ENCODE peak calls at places on chromosomes 7 and 10, in five cellular contexts. K is upper lobe of left lung, N is psoas muscle, L is OCI-LY7, T is body of pancreas. X is an unnamed sample.
A peak's percentile ranks its signal among the peaks of the same experiment; 100 is the strongest.

GRCh38 chr7:18667466-18667865 is 171.9 kb downstream of the HDAC9 start:
- DNase-seq in L (no peak), K (no peak), N (no peak), T (no peak), X (no peak)

GRCh38 chr7:101169838-101170531 is 4.6 kb upstream of the VGF start:
- DNase-seq in T (peak; percentile 75), K (peak; percentile 91), N (peak; percentile 80), L (peak; percentile 69), X (peak; percentile 84)

GRCh38 chr7:27605283-27605682 is 57.4 kb downstream of the HIBADH start:
- DNase-seq in L (no peak), K (no peak), N (no peak), T (no peak), X (no peak)

GRCh38 chr10:132675031-132675740 is 110.8 kb downstream of the NKX6-2 start:
- DNase-seq in N (peak; percentile 15), L (no peak), T (peak; percentile 12), K (no peak), X (no peak)

GRCh38 chr7:151632750-151633515 is 113.2 kb upstream of the RHEB start:
- DNase-seq in T (peak; percentile 46), K (peak; percentile 88), L (peak; percentile 52), N (peak; percentile 72), X (peak; percentile 81)

GRCh38 chr10:71433983-71434744 is 37.4 kb downstream of the CDH23 start:
- DNase-seq in N (no peak), K (no peak), T (no peak), L (no peak), X (no peak)

GRCh38 chr7:28225581-28225980 is 45.0 kb upstream of the JAZF1 start:
- DNase-seq in N (no peak), T (no peak), K (no peak), L (no peak), X (no peak)

GRCh38 chr10:484441-484924 is 205.0 kb downstream of the DIP2C start:
- DNase-seq in K (no peak), L (peak; percentile 19), N (peak; percentile 70), T (no peak), X (no peak)

GRCh38 chr10:97532935-97533671 is 34.4 kb downstream of the UBTD1 start:
- DNase-seq in N (peak; percentile 76), T (no peak), K (no peak), L (no peak), X (no peak)

GRCh38 chr10:75197906-75198305 is 12.7 kb upstream of the VDAC2 start:
- DNase-seq in T (no peak), K (no peak), L (no peak), N (no peak), X (no peak)

GRCh38 chr10:102540023-102540422 is 36.3 kb downstream of the SUFU start:
- DNase-seq in K (no peak), N (no peak), L (peak; percentile 26), T (no peak), X (no peak)

GRCh38 chr10:6186894-6187256 is 15.9 kb upstream of the PFKFB3 start:
- DNase-seq in K (no peak), T (no peak), L (no peak), N (peak; percentile 32), X (no peak)

GRCh38 chr10:20598590-20598989 is 298.5 kb downstream of the NEBL start:
- DNase-seq in T (no peak), K (no peak), N (peak; percentile 80), L (no peak), X (peak; percentile 12)

GRCh38 chr7:27260211-27260610 is 17.6 kb downstream of the EVX1 start:
- DNase-seq in T (no peak), K (no peak), N (no peak), L (no peak), X (no peak)

GRCh38 chr7:93279541-93279940 is 47.4 kb downstream of the VPS50 start:
- DNase-seq in N (no peak), T (no peak), K (no peak), L (no peak), X (no peak)

GRCh38 chr7:155418941-155419755 is 38.8 kb upstream of the EN2 start:
- DNase-seq in L (no peak), T (no peak), K (no peak), N (no peak), X (no peak)

GRCh38 chr10:121079226-121079625 is 228.1 kb downstream of the WDR11 start:
- DNase-seq in N (no peak), L (no peak), T (no peak), K (no peak), X (no peak)

GRCh38 chr7:76396039-76396732 is 13.3 kb downstream of the SSC4D start:
- DNase-seq in L (no peak), K (no peak), N (no peak), T (no peak), X (no peak)

GRCh38 chr10:49107890-49108274 is 7.4 kb downstream of the VSTM4 start:
- DNase-seq in T (no peak), N (no peak), K (no peak), L (no peak), X (no peak)

GRCh38 chr7:155277385-155277994 is 20.2 kb upstream of the INSIG1 start:
- DNase-seq in T (no peak), N (no peak), L (no peak), K (no peak), X (no peak)

GRCh38 chr7:26584964-26585650 is 279.3 kb downstream of the SKAP2 start:
- DNase-seq in T (no peak), L (no peak), K (no peak), N (no peak), X (no peak)

GRCh38 chr7:46089281-46089680 is 168.2 kb upstream of the IGFBP3 start:
- DNase-seq in N (no peak), L (no peak), T (no peak), K (no peak), X (no peak)

GRCh38 chr7:74176555-74176954 is 2.4 kb downstream of the EIF4H start:
- DNase-seq in K (no peak), T (no peak), L (no peak), N (no peak), X (no peak)

GRCh38 chr10:113445736-113446135 is 107.1 kb upstream of the HABP2 start:
- DNase-seq in K (no peak), L (no peak), N (no peak), T (no peak), X (no peak)

GRCh38 chr7:44307301-44307900 is 18.0 kb downstream of the CAMK2B start:
- DNase-seq in N (peak; percentile 67), K (no peak), T (no peak), L (peak; percentile 11), X (no peak)

DNA sequence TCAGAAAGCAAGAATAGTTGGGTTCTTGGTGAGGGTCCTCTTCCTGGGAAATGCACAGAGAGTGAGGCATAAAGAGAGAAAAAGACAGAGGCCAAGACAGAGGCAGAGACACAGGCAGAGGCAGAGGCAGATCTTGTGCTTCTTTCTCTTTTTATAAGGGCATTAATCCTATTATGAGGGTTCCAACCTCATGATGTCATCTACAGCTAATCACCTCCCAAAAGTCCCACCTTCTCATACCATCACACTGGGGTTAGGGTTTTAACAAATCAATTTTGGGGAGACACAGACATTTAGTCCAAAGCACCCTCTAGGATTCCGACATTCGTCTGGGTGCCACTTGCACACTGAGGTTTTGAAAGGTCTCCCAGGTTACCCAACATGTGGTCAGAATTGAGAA is 17.8 kb downstream of the KCNK18 start:
- DNase-seq in K (no peak), N (no peak), T (no peak), L (no peak), X (no peak)
- H3K4me1 ChIP-seq in K (peaks cover 8% of the 10 kb centered on the region), N (peaks cover 5% of the 10 kb centered on the region), T (peaks cover 16% of the 10 kb centered on the region), L (no peaks in the 10 kb centered on the region), X (peaks cover 6% of the 10 kb centered on the region)

GRCh38 chr7:1255083-1255816 is 22.6 kb downstream of the UNCX start:
- DNase-seq in K (peak; percentile 81), N (peak; percentile 39), T (no peak), L (no peak), X (peak; percentile 33)

GRCh38 chr7:1257221-1257620 is 24.5 kb downstream of the UNCX start:
- DNase-seq in K (peak; percentile 58), L (no peak), T (no peak), N (no peak), X (no peak)

GRCh38 chr7:1257863-1258262 is 25.2 kb downstream of the UNCX start:
- DNase-seq in N (no peak), K (peak; percentile 59), T (no peak), L (no peak), X (no peak)

GRCh38 chr7:1255817-1256340 is 23.2 kb downstream of the UNCX start:
- DNase-seq in L (no peak), N (peak; percentile 36), K (peak; percentile 69), T (no peak), X (no peak)

GRCh38 chr7:1256621-1257020 is 23.9 kb downstream of the UNCX start:
- DNase-seq in K (no peak), N (no peak), L (no peak), T (no peak), X (no peak)
- H3K4me1 ChIP-seq in K (no peaks in the 10 kb centered on the region), N (no peaks in the 10 kb centered on the region), L (no peaks in the 10 kb centered on the region), T (no peaks in the 10 kb centered on the region), X (no peaks in the 10 kb centered on the region)

GRCh38 chr7:137996386-137996851 is 5.5 kb downstream of the CREB3L2 start:
- DNase-seq in L (no peak), K (no peak), N (peak; percentile 67), T (peak; percentile 39), X (no peak)
- H3K4me1 ChIP-seq in L (peaks cover 50% of the 10 kb centered on the region), K (peaks cover 36% of the 10 kb centered on the region), N (peaks cover 42% of the 10 kb centered on the region), T (peaks cover 74% of the 10 kb centered on the region), X (peaks cover 14% of the 10 kb centered on the region)

DNA sequence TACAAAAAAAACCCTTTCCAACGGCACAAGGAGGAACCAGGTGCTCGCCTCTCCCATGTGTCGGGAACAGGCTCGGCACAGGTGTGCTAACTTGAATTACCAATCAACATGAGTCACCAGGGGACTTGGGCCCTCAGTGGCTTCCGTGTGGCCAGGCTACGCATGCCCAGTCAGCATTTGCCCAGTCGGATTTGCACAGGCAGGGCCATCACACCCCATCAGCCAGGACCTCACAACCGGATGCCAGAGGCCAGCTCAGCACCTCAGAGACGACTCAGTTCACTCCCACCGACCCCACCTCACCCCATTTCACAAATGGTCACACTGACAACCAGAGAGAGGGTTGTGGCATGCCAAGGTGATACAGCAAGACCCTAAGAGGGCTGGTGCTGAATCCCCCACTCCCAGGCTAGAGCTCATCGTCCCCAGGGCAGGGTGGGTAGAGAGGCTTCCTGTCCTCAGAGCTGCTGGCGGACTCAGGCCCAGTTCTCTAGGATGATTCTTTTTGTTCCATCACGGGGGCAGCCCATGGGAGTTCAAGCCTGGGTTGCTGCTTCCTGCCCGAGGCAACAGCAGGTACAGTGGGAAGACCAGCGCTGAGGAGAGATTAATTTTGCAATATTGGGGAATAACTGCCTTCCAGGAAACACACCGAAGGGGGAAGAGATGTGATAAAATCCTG is 13.6 kb downstream of the ANXA11 start:
- DNase-seq in L (no peak), K (no peak), N (no peak), T (peak; percentile 89), X (peak; percentile 89)
- H3K4me1 ChIP-seq in L (peaks cover 64% of the 10 kb centered on the region), K (peaks cover 81% of the 10 kb centered on the region), N (peaks cover 93% of the 10 kb centered on the region), T (peaks cover 83% of the 10 kb centered on the region), X (peaks cover 82% of the 10 kb centered on the region)

DNA sequence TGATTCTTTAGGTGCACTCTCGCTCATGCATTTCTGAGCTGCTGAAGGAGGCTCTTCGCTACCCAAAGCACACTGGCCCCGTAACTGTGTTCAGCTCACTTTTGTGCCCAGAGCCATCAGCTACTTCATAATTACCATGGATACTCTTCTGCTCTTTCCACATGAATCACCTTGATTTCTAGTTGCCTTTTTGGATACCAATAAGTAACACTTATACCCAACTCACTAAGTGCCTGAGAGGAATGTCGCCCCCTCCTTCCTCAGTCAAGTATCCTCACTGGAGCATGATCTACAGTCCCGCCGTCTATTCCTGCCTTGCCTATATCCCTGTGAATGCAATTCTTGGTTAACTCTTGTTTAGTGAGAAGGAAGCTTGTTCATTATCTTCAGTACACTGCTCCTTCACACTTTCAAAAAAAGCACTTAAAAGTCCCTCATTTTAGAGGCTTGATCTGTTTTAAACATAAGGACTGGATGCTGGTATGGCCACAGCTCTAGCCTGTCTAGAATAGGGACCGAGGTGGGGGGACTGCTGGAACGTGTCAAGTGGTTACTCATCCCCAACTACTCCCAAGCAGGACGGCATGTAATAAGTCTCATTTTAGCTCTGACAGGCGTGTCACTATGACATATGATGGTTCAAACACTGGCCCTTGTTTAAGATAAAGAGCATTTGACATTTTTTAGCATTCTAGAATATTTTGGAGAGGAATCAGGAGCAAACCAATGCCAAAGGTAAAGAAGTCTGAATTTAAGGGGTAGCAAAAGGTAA is 23.7 kb downstream of the SVIL start:
- DNase-seq in L (no peak), K (no peak), T (no peak), N (peak; percentile 66), X (no peak)
- H3K4me1 ChIP-seq in L (no peaks in the 10 kb centered on the region), K (no peaks in the 10 kb centered on the region), T (peaks cover 6% of the 10 kb centered on the region), N (peaks cover 77% of the 10 kb centered on the region), X (peaks cover under 1% of the 10 kb centered on the region)

X was measured in mucosa of descending colon.